ENCODE peak calls at places on chromosomes 16 and 17, in five cellular contexts. O is DND-41, B is HCT116, M is stomach, U is colonic mucosa. C is an unnamed sample.
A peak's percentile ranks its signal among the peaks of the same experiment; 100 is the strongest.

GRCh38 chr16:29720703-29721102 is 25.1 kb downstream of the C16orf54 start:
- DNase-seq in O (no peak), B (no peak), M (no peak), U (no peak), C (no peak)

GRCh38 chr17:46915596-46915995 is 7.4 kb upstream of the GOSR2 start:
- DNase-seq in O (no peak), B (no peak), M (no peak), U (no peak), C (no peak)

GRCh38 chr17:63113167-63113566 is 147.1 kb downstream of the TANC2 start:
- DNase-seq in O (no peak), B (no peak), M (no peak), U (no peak), C (no peak)

GRCh38 chr17:8041249-8041928 is 2.5 kb downstream of the ALOX15B start:
- DNase-seq in O (peak; percentile 40), B (peak; percentile 72), M (peak; percentile 58), U (peak; percentile 30), C (peak; percentile 51)

GRCh38 chr17:16987001-16987829 is 15.3 kb upstream of the TNFRSF13B start:
- DNase-seq in O (no peak), B (no peak), M (no peak), U (no peak), C (no peak)

GRCh38 chr17:72111374-72111773 is 9.4 kb upstream of the SOX9 start:
- DNase-seq in O (no peak), B (no peak), M (no peak), U (peak; percentile 43), C (no peak)

GRCh38 chr16:68468849-68469248 is 20.5 kb upstream of the SMPD3 start:
- DNase-seq in O (no peak), B (no peak), M (no peak), U (no peak), C (no peak)

GRCh38 chr17:2804912-2805311 is 8.7 kb downstream of the RAP1GAP2 start:
- DNase-seq in O (no peak), B (no peak), M (no peak), U (no peak), C (no peak)

GRCh38 chr17:9529033-9529748 is 46.4 kb downstream of the STX8 start:
- DNase-seq in O (no peak), B (no peak), M (no peak), U (no peak), C (peak; percentile 29)

DNA sequence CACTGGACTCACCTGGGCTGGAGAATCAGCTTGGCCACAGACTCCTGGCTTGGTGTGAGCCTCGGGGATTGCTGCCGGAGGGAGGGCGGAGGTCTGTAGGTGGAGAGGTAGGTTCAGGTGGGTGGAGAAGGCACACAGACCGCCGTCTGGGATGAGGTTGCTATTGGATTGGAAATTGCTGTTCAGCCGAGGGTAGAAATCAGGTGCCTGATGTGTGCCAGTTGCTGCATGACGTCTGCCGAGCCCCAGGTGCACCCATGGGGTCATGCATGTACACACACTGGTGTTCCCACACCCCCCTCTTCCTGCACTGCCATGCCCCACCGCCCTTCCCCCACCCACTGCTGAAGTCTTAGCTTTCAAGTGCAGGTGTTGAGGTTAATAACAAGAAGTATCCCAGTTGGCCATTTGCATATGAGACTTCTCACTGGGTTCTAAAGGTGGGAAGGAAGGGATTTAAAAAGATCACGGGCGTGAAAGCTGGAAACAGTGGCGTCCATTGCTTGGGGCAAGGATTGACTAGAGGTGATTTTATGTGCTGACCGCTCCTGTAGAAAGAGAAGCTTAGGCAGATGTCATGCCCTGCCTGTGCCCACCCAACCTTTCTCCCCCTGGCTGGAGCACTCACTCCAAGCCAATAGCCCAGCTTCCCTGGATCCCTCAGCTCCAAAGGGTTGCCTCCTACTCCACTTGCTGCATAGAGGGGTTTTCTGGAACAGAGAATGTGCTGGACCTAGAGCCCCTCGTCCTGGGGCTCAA is 193.6 kb downstream of the CCDC182 start:
- DNase-seq in O (peak; percentile 98), B (no peak), M (peak; percentile 43), U (peak; percentile 32), C (peak; percentile 44)
- H3K4me1 ChIP-seq in O (peaks cover 97% of the 10 kb centered on the region), B (no peaks in the 10 kb centered on the region), M (peaks cover 10% of the 10 kb centered on the region), U (no peaks in the 10 kb centered on the region), C (peaks cover 18% of the 10 kb centered on the region)

DNA sequence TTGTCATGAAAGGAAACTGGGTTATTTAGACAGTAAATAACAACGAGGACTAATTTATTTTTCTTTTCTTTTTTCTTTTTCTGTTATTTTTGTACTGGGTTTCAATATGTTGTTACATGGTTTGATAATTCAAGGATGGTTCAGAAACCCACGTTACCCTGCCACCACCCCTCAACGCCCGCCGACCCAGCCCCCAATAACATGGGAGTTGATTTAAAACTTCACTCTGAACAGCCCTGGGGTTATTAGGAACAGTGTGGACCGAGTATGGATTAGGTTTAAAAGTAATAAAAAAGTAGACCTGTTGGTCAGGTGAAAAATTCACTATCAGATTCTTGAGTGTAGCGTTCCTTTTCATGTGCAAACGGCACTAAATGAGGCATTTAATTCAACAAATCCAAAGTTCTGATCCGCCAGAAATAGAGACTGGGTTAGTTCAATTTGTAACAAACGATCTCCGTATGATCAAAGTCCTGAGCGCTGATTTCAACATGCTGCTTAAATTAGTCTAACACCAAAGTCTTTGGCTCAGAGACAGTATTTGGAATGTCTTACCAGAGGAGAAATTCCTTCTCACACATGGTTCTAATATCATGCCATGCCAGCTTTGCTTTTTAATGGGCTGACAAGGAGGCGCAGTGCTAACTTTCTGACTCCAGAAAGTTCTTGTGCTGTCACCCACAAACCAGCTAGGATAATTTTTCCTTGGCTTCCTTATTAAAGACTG is 173.1 kb upstream of the IRX3 start:
- DNase-seq in O (no peak), B (no peak), M (no peak), U (no peak), C (no peak)
- H3K4me3 ChIP-seq in O (no peak overlapping the region), B (no peak overlapping the region), M (no peak overlapping the region), U (no peak overlapping the region), C (no peak overlapping the region)

DNA sequence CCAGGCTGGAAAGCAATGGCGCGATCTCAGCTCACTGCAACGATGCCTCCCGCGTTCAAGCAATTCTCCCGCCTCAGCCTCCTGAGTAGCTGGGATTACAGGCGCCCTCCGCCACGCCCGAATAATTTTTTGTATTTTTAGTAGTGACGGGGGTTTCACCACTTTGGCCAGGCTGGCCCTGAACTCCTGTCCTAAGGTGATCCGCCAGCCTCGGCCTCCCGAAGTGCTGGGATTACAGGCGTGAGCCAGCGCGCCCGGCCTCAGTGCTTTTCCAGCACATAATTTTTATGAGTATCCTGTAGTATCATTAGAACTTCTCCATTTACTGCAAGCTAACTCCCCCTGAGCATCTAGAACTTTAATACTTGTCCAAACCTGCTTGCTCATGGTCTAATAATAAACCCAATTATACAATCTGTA is 1.8 kb downstream of the UBE2G1 start:
- DNase-seq in O (no peak), B (no peak), M (no peak), U (peak; percentile 18), C (no peak)
- H3K27ac ChIP-seq in O (peak overlapping the region; percentile 84), B (peak overlapping the region; percentile 95), M (no peak overlapping the region), U (peak overlapping the region; percentile 100), C (peak overlapping the region; percentile 88)

GRCh38 chr17:41064301-41064700 is 1.4 kb downstream of the KRTAP2-4 start:
- DNase-seq in O (no peak), B (no peak), M (no peak), U (no peak), C (no peak)
- H3K4me1 ChIP-seq in O (no peaks in the 10 kb centered on the region), B (peaks cover 85% of the 10 kb centered on the region), M (no peaks in the 10 kb centered on the region), U (no peaks in the 10 kb centered on the region), C (no peaks in the 10 kb centered on the region)

GRCh38 chr17:20264996-20265395 is 202.3 kb downstream of the LGALS9B start:
- DNase-seq in O (no peak), B (no peak), M (no peak), U (no peak), C (no peak)
- H3K4me3 ChIP-seq in O (no peak overlapping the region), B (no peak overlapping the region), M (no peak overlapping the region), U (no peak overlapping the region), C (no peak overlapping the region)